ENCODE peak calls at places on chromosomes 3 and 15, in seven cellular contexts. K, B, Y, N, L, D and A are unnamed samples.

GRCh38 chr15:81126887-81127286 is 7.2 kb upstream of the CFAP161 start:
- DNase-seq in K (no peak), B (no peak), Y (no peak), N (no peak), L (no peak), D (no peak), A (no peak)

GRCh38 chr15:66936115-66936863 is 129.1 kb upstream of the SMAD3 start:
- DNase-seq in K (no peak), B (no peak), Y (no peak), N (no peak), L (peak), D (no peak), A (no peak)

GRCh38 chr3:69665026-69665739 is 74.1 kb upstream of the MITF start:
- DNase-seq in K (no peak), B (no peak), Y (no peak), N (peak), L (no peak), D (peak), A (no peak)

GRCh38 chr3:5344707-5345106 is 157.2 kb downstream of the EDEM1 start:
- DNase-seq in K (no peak), B (no peak), Y (no peak), N (no peak), L (no peak), D (no peak), A (no peak)

GRCh38 chr15:43246261-43246764 is 20.4 kb downstream of the TGM5 start:
- DNase-seq in K (no peak), B (no peak), Y (no peak), N (no peak), L (no peak), D (no peak), A (no peak)

GRCh38 chr3:140236836-140237476 is 302.0 kb downstream of the CLSTN2 start:
- DNase-seq in K (no peak), B (no peak), Y (no peak), N (no peak), L (peak), D (no peak), A (no peak)

GRCh38 chr15:92271179-92271578 is 122.5 kb upstream of the ST8SIA2 start:
- DNase-seq in K (no peak), B (no peak), Y (no peak), N (no peak), L (no peak), D (no peak), A (no peak)

GRCh38 chr3:156511987-156512677 is 42.8 kb downstream of the SSR3 start:
- DNase-seq in K (no peak), B (no peak), Y (no peak), N (no peak), L (no peak), D (no peak), A (no peak)

GRCh38 chr3:106482436-106482835 is 613.6 kb upstream of the CBLB start:
- DNase-seq in K (no peak), B (no peak), Y (no peak), N (no peak), L (no peak), D (no peak), A (no peak)

GRCh38 chr3:113103588-113103987 is 107.8 kb upstream of the BOC start:
- DNase-seq in K (no peak), B (no peak), Y (no peak), N (peak), L (no peak), D (no peak), A (no peak)

GRCh38 chr3:190926619-190927018 is 64.1 kb upstream of the GMNC start:
- DNase-seq in K (no peak), B (no peak), Y (no peak), N (no peak), L (no peak), D (no peak), A (no peak)

GRCh38 chr3:16849240-16849639 is 35.5 kb upstream of the PLCL2 start:
- DNase-seq in K (peak), B (no peak), Y (peak), N (no peak), L (no peak), D (no peak), A (no peak)

GRCh38 chr15:75307778-75308390 is 25.2 kb downstream of the GOLGA6D start:
- DNase-seq in K (no peak), B (peak), Y (no peak), N (peak), L (peak), D (peak), A (no peak)

GRCh38 chr3:142165194-142165593 is 15.8 kb upstream of the TFDP2 start:
- DNase-seq in K (no peak), B (no peak), Y (no peak), N (no peak), L (no peak), D (no peak), A (no peak)

GRCh38 chr15:95958417-95958816 is 372.1 kb upstream of the NR2F2 start:
- DNase-seq in K (no peak), B (no peak), Y (no peak), N (no peak), L (no peak), D (no peak), A (no peak)

GRCh38 chr3:190537131-190537530 is 23.2 kb downstream of the IL1RAP start:
- DNase-seq in K (no peak), B (no peak), Y (no peak), N (no peak), L (no peak), D (no peak), A (no peak)

GRCh38 chr15:36658321-36658720 is 78.9 kb downstream of the CDIN1 start:
- DNase-seq in K (no peak), B (no peak), Y (no peak), N (peak), L (no peak), D (no peak), A (no peak)

GRCh38 chr3:100041328-100041749 is 73.0 kb downstream of the FILIP1L start:
- DNase-seq in K (no peak), B (no peak), Y (no peak), N (peak), L (peak), D (peak), A (peak)

GRCh38 chr15:66647358-66647757 is 54.7 kb upstream of the SMAD6 start:
- DNase-seq in K (no peak), B (no peak), Y (no peak), N (no peak), L (no peak), D (no peak), A (no peak)

GRCh38 chr3:120438971-120439370 is 11.8 kb downstream of the FSTL1 start:
- DNase-seq in K (no peak), B (no peak), Y (no peak), N (no peak), L (no peak), D (no peak), A (peak)

GRCh38 chr3:62874398-62875102 is 666 bp downstream of the CADPS start:
- DNase-seq in K (no peak), B (peak), Y (no peak), N (no peak), L (no peak), D (no peak), A (no peak)

GRCh38 chr15:78147566-78147965 is 1.6 kb upstream of the IDH3A start:
- DNase-seq in K (no peak), B (no peak), Y (no peak), N (no peak), L (no peak), D (no peak), A (no peak)

GRCh38 chr3:43223670-43224364 is 62.5 kb upstream of the SNRK start:
- DNase-seq in K (no peak), B (no peak), Y (no peak), N (peak), L (no peak), D (no peak), A (no peak)

GRCh38 chr3:72625616-72626337 is 222.5 kb downstream of the SHQ1 start:
- DNase-seq in K (no peak), B (no peak), Y (no peak), N (no peak), L (peak), D (no peak), A (no peak)

GRCh38 chr3:155356594-155357370 is 63.3 kb upstream of the STRIT1 start:
- DNase-seq in K (no peak), B (no peak), Y (no peak), N (peak), L (no peak), D (peak), A (no peak)

GRCh38 chr3:54916722-54917121 is 11.1 kb downstream of the LRTM1 start:
- DNase-seq in K (no peak), B (no peak), Y (no peak), N (no peak), L (no peak), D (no peak), A (no peak)

GRCh38 chr3:100264242-100264641 is 3.5 kb downstream of the TBC1D23 start:
- DNase-seq in K (no peak), B (no peak), Y (no peak), N (no peak), L (no peak), D (no peak), A (no peak)

GRCh38 chr15:82689147-82689546 is 20.5 kb downstream of the AP3B2 start:
- DNase-seq in K (no peak), B (no peak), Y (no peak), N (no peak), L (no peak), D (no peak), A (no peak)

GRCh38 chr3:44974406-44974805 is 1.6 kb downstream of the ZDHHC3 start:
- DNase-seq in K (no peak), B (no peak), Y (no peak), N (peak), L (no peak), D (no peak), A (no peak)

GRCh38 chr15:57156210-57156887 is 220.0 kb upstream of the CGNL1 start:
- DNase-seq in K (no peak), B (no peak), Y (no peak), N (no peak), L (no peak), D (no peak), A (no peak)

GRCh38 chr3:3806856-3807255 is 7.6 kb downstream of the LRRN1 start:
- DNase-seq in K (no peak), B (no peak), Y (no peak), N (no peak), L (no peak), D (no peak), A (no peak)

GRCh38 chr3:182983811-182984210 is 3.5 kb upstream of the DCUN1D1 start:
- DNase-seq in K (no peak), B (no peak), Y (no peak), N (no peak), L (no peak), D (no peak), A (no peak)